ENCODE peak calls at places on chromosomes 16 and 17, in eight cellular contexts. A, M, E, O, T, D, S and G are unnamed samples.

GRCh38 chr17:78127888-78128615 is 503 bp downstream of the TMC6 start:
- DNase-seq in A (peak), M (no peak), E (peak), O (no peak), T (no peak), D (no peak), S (no peak), G (no peak)

GRCh38 chr16:88337021-88337420 is 45.7 kb upstream of the ZNF469 start:
- DNase-seq in A (no peak), M (no peak), E (no peak), O (no peak), T (no peak), D (no peak), S (no peak), G (no peak)

GRCh38 chr17:15411556-15412198 is 55.7 kb downstream of the CDRT4 start:
- DNase-seq in A (no peak), M (no peak), E (no peak), O (no peak), T (no peak), D (no peak), S (no peak), G (no peak)

GRCh38 chr16:50068550-50068949 is 2.8 kb downstream of the HEATR3 start:
- DNase-seq in A (no peak), M (no peak), E (no peak), O (no peak), T (no peak), D (no peak), S (no peak), G (no peak)

GRCh38 chr17:18981642-18982424 is 22.7 kb downstream of the FAM83G start:
- DNase-seq in A (peak), M (no peak), E (no peak), O (no peak), T (no peak), D (no peak), S (no peak), G (no peak)

GRCh38 chr17:16222406-16222805 is 5.4 kb downstream of the PIGL start:
- DNase-seq in A (no peak), M (no peak), E (no peak), O (no peak), T (no peak), D (no peak), S (no peak), G (no peak)

GRCh38 chr17:64653985-64654355 is 8.1 kb downstream of the SMURF2 start:
- DNase-seq in A (no peak), M (no peak), E (no peak), O (no peak), T (no peak), D (no peak), S (no peak), G (no peak)

GRCh38 chr16:30884760-30885159 is 9.1 kb downstream of the BCL7C start:
- DNase-seq in A (no peak), M (no peak), E (no peak), O (no peak), T (no peak), D (peak), S (no peak), G (no peak)

GRCh38 chr16:57743458-57743857 is 7.9 kb downstream of the KATNB1 start:
- DNase-seq in A (no peak), M (no peak), E (no peak), O (no peak), T (no peak), D (no peak), S (no peak), G (no peak)

GRCh38 chr16:48444574-48444973 is 59.4 kb upstream of the SIAH1 start:
- DNase-seq in A (no peak), M (no peak), E (no peak), O (no peak), T (no peak), D (no peak), S (no peak), G (no peak)

GRCh38 chr17:39118674-39119419 is 32.6 kb downstream of the PLXDC1 start:
- DNase-seq in A (no peak), M (no peak), E (no peak), O (no peak), T (no peak), D (peak), S (no peak), G (peak)

GRCh38 chr16:4489030-4489429 is 12.8 kb downstream of the HMOX2 start:
- DNase-seq in A (no peak), M (no peak), E (no peak), O (no peak), T (no peak), D (no peak), S (no peak), G (no peak)

GRCh38 chr17:13593757-13594156 is 8.0 kb downstream of the HS3ST3A1 start:
- DNase-seq in A (no peak), M (no peak), E (no peak), O (no peak), T (no peak), D (no peak), S (no peak), G (no peak)

GRCh38 chr16:85550422-85551318 is 62.5 kb upstream of the GSE1 start:
- DNase-seq in A (no peak), M (no peak), E (no peak), O (no peak), T (no peak), D (no peak), S (no peak), G (no peak)

GRCh38 chr16:53678756-53679334 is 24.8 kb downstream of the RPGRIP1L start:
- DNase-seq in A (no peak), M (no peak), E (no peak), O (no peak), T (no peak), D (no peak), S (no peak), G (no peak)

GRCh38 chr17:82323514-82324234 is 6.3 kb upstream of the CD7 start:
- DNase-seq in A (no peak), M (no peak), E (peak), O (no peak), T (no peak), D (no peak), S (no peak), G (no peak)

GRCh38 chr16:21940570-21940969 is 12.6 kb upstream of the UQCRC2 start:
- DNase-seq in A (no peak), M (no peak), E (no peak), O (no peak), T (no peak), D (no peak), S (no peak), G (no peak)

GRCh38 chr16:63130942-63131341 is 1094.7 kb upstream of the CDH8 start:
- DNase-seq in A (no peak), M (no peak), E (no peak), O (no peak), T (no peak), D (no peak), S (no peak), G (no peak)

GRCh38 chr16:65384441-65384840 is 262.6 kb upstream of the CDH11 start:
- DNase-seq in A (no peak), M (no peak), E (no peak), O (no peak), T (no peak), D (no peak), S (no peak), G (no peak)

GRCh38 chr17:791807-792206 is 9.7 kb downstream of the MRM3 start:
- DNase-seq in A (no peak), M (no peak), E (no peak), O (no peak), T (no peak), D (no peak), S (no peak), G (no peak)